ENCODE peak calls at places on chromosomes 16 and 17, in six cellular contexts. B, K, W, R, E and C are unnamed samples.

GRCh38 chr16:50038756-50039529 is 13.9 kb downstream of the CNEP1R1 start:
- DNase-seq in B (no peak), K (no peak), W (no peak), R (no peak), E (no peak), C (no peak)

GRCh38 chr16:27401768-27402568 is at the start of gene IL21R:
- DNase-seq in B (no peak), K (peak), W (peak), R (peak), E (peak), C (peak)

GRCh38 chr16:30399435-30400186 is 4.4 kb downstream of the ZNF48 start:
- DNase-seq in B (no peak), K (no peak), W (no peak), R (no peak), E (no peak), C (no peak)

GRCh38 chr17:30279156-30279555 is 12.6 kb downstream of the BLMH start:
- DNase-seq in B (no peak), K (no peak), W (no peak), R (no peak), E (no peak), C (no peak)

GRCh38 chr17:31559647-31560501 is 168.4 kb downstream of the RAB11FIP4 start:
- DNase-seq in B (no peak), K (peak), W (no peak), R (no peak), E (no peak), C (no peak)

GRCh38 chr17:38702900-38703741 is 2.0 kb upstream of the MLLT6 start:
- DNase-seq in B (no peak), K (no peak), W (no peak), R (peak), E (peak), C (peak)

GRCh38 chr16:50636865-50637374 is 44.2 kb downstream of the SNX20 start:
- DNase-seq in B (no peak), K (no peak), W (no peak), R (no peak), E (no peak), C (no peak)

GRCh38 chr17:70132505-70132904 is 36.8 kb upstream of the KCNJ2 start:
- DNase-seq in B (no peak), K (no peak), W (no peak), R (no peak), E (no peak), C (no peak)

GRCh38 chr16:58481931-58482330 is 18.0 kb upstream of the NDRG4 start:
- DNase-seq in B (no peak), K (no peak), W (no peak), R (no peak), E (no peak), C (no peak)

GRCh38 chr17:17679243-17679642 is 2.0 kb upstream of the RAI1 start:
- DNase-seq in B (no peak), K (no peak), W (no peak), R (no peak), E (no peak), C (no peak)

GRCh38 chr16:69606985-69607384 is 41.2 kb downstream of the NFAT5 start:
- DNase-seq in B (no peak), K (no peak), W (no peak), R (no peak), E (no peak), C (no peak)

GRCh38 chr16:65122974-65123845 is 1.3 kb upstream of the CDH11 start:
- DNase-seq in B (no peak), K (no peak), W (no peak), R (no peak), E (no peak), C (no peak)

GRCh38 chr17:35729405-35729833 is 2.0 kb upstream of the RASL10B start:
- DNase-seq in B (no peak), K (no peak), W (no peak), R (no peak), E (no peak), C (no peak)

GRCh38 chr16:35186045-35186759 is 1726.8 kb downstream of the TP53TG3F start:
- DNase-seq in B (no peak), K (no peak), W (no peak), R (no peak), E (no peak), C (no peak)

GRCh38 chr17:63483655-63484575 is 7.1 kb downstream of the ACE start:
- DNase-seq in B (no peak), K (no peak), W (peak), R (no peak), E (no peak), C (no peak)

GRCh38 chr17:37489197-37490001 is at the start of gene DUSP14:
- DNase-seq in B (peak), K (peak), W (peak), R (peak), E (peak), C (peak)

GRCh38 chr17:5118219-5118618 is 2.4 kb downstream of the USP6 start:
- DNase-seq in B (no peak), K (no peak), W (no peak), R (no peak), E (no peak), C (no peak)

GRCh38 chr16:64196444-64196843 is 925.4 kb downstream of the CDH11 start:
- DNase-seq in B (no peak), K (no peak), W (no peak), R (no peak), E (no peak), C (no peak)

GRCh38 chr17:81513669-81514484 is 1.3 kb upstream of the ACTG1 start:
- DNase-seq in B (no peak), K (peak), W (peak), R (peak), E (peak), C (no peak)

GRCh38 chr16:85270365-85270764 is 158.1 kb upstream of the CIBAR2 start:
- DNase-seq in B (no peak), K (no peak), W (no peak), R (no peak), E (no peak), C (no peak)